ENCODE peak calls at places on chromosomes 16 and 17, in nine cellular contexts. Q is PC-9; F is stomach; B is adrenal gland; Y is uterus; S is cardiac muscle cell; J is iPS DF 6.9; Z is heart right ventricle; C is CD4-positive, CD25-positive, alpha-beta regulatory T cell. X is an unnamed sample. For H3K9me3, the result is how much of the 10 kb centered on the place peaks cover.

GRCh38 chr16:70160388-70160787 is 13.2 kb upstream of the CLEC18C start:
- DNase-seq in Q (no peak), F (no peak), B (no peak), Y (no peak), S (no peak), J (no peak), Z (no peak), C (no peak), X (no peak)

GRCh38 chr17:75087558-75088453 is at the start of gene SLC16A5:
- DNase-seq in Q (peak), F (peak), B (peak), Y (peak), S (peak), J (peak), Z (peak), C (peak), X (peak)

GRCh38 chr16:2486645-2487516 is 12.0 kb downstream of the TBC1D24 start:
- DNase-seq in Q (no peak), F (peak), B (peak), Y (no peak), S (no peak), J (no peak), Z (peak), C (peak), X (peak)

GRCh38 chr17:27593857-27594255 is 37.1 kb upstream of the LGALS9 start:
- DNase-seq in Q (no peak), F (no peak), B (no peak), Y (no peak), S (no peak), J (no peak), Z (no peak), C (no peak), X (no peak)

GRCh38 chr16:48001306-48001885 is 154.4 kb downstream of the ABCC12 start:
- DNase-seq in Q (no peak), F (no peak), B (no peak), Y (no peak), S (no peak), J (no peak), Z (no peak), C (no peak), X (no peak)

GRCh38 chr17:357634-358033 is 5.0 kb upstream of the RPH3AL start:
- DNase-seq in Q (no peak), F (no peak), B (no peak), Y (no peak), S (no peak), J (no peak), Z (no peak), C (no peak), X (peak)

GRCh38 chr17:68184141-68184571 is 63.7 kb upstream of the AMZ2 start:
- DNase-seq in Q (peak), F (no peak), B (no peak), Y (no peak), S (no peak), J (no peak), Z (no peak), C (no peak), X (peak)

GRCh38 chr16:1533443-1533951 is at the start of gene TMEM204:
- DNase-seq in Q (no peak), F (peak), B (peak), Y (peak), S (no peak), J (no peak), Z (peak), C (peak), X (peak)

GRCh38 chr17:51739245-51739886 is 419.1 kb downstream of the CA10 start:
- DNase-seq in Q (no peak), F (no peak), B (no peak), Y (no peak), S (no peak), J (no peak), Z (no peak), C (no peak), X (no peak)

GRCh38 chr17:37067555-37068111 is 118.9 kb downstream of the AATF start:
- DNase-seq in Q (peak), F (peak), B (peak), Y (no peak), S (no peak), J (no peak), Z (peak), C (no peak), X (peak)

GRCh38 chr16:27481282-27481934 is 68.3 kb downstream of the GTF3C1 start:
- DNase-seq in Q (no peak), F (no peak), B (no peak), Y (no peak), S (no peak), J (no peak), Z (no peak), C (no peak), X (peak)

GRCh38 chr17:324151-324571 is 28.4 kb downstream of the RPH3AL start:
- DNase-seq in Q (no peak), F (no peak), B (peak), Y (no peak), S (no peak), J (no peak), Z (no peak), C (no peak), X (peak)

GRCh38 chr16:67885545-67885944 is 860 bp downstream of the NRN1L start:
- DNase-seq in Q (no peak), F (no peak), B (no peak), Y (no peak), S (no peak), J (no peak), Z (no peak), C (no peak), X (no peak)

GRCh38 chr16:82671743-82672142 is 45.0 kb downstream of the CDH13 start:
- DNase-seq in Q (no peak), F (no peak), B (no peak), Y (no peak), S (no peak), J (no peak), Z (no peak), C (no peak), X (no peak)

GRCh38 chr16:17258848-17259713 is 211.7 kb downstream of the XYLT1 start:
- DNase-seq in Q (no peak), F (no peak), B (no peak), Y (no peak), S (no peak), J (no peak), Z (no peak), C (no peak), X (no peak)

GRCh38 chr16:10871157-10871991 is 5.6 kb upstream of the CIITA start:
- DNase-seq in Q (peak), F (peak), B (no peak), Y (no peak), S (no peak), J (no peak), Z (peak), C (peak), X (peak)

GRCh38 chr17:13920413-13920812 is 148.9 kb upstream of the COX10 start:
- DNase-seq in Q (no peak), F (no peak), B (no peak), Y (no peak), S (no peak), J (no peak), Z (no peak), C (no peak), X (no peak)

GRCh38 chr16:65069090-65069489 is 52.8 kb downstream of the CDH11 start:
- DNase-seq in Q (no peak), F (no peak), B (no peak), Y (no peak), S (no peak), J (no peak), Z (no peak), C (no peak), X (no peak)

GRCh38 chr16:81458827-81459598 is 14.4 kb downstream of the CMIP start:
- DNase-seq in Q (no peak), F (no peak), B (no peak), Y (no peak), S (no peak), J (no peak), Z (no peak), C (no peak), X (no peak)

GRCh38 chr16:69443809-69444611 is 19.6 kb downstream of the CYB5B start:
- DNase-seq in Q (no peak), F (no peak), B (peak), Y (peak), S (no peak), J (no peak), Z (no peak), C (peak), X (no peak)

GRCh38 chr17:49120166-49120565 is 12.4 kb upstream of the B4GALNT2 start:
- DNase-seq in Q (no peak), F (no peak), B (no peak), Y (no peak), S (no peak), J (no peak), Z (no peak), C (no peak), X (no peak)

GRCh38 chr17:80339731-80340456 is 75.1 kb upstream of the ENDOV start:
- DNase-seq in Q (no peak), F (no peak), B (no peak), Y (no peak), S (no peak), J (no peak), Z (no peak), C (no peak), X (no peak)

GRCh38 chr16:49639739-49640388 is 216.0 kb downstream of the ZNF423 start:
- DNase-seq in Q (no peak), F (no peak), B (peak), Y (peak), S (peak), J (no peak), Z (peak), C (no peak), X (peak)

GRCh38 chr16:24748242-24748641 is 18.8 kb downstream of the TNRC6A start:
- DNase-seq in Q (peak), F (no peak), B (peak), Y (peak), S (no peak), J (no peak), Z (no peak), C (no peak), X (no peak)

GRCh38 chr16:65185379-65185778 is 63.5 kb upstream of the CDH11 start:
- DNase-seq in Q (no peak), F (no peak), B (no peak), Y (no peak), S (no peak), J (no peak), Z (no peak), C (no peak), X (no peak)

GRCh38 chr17:48002208-48002919 is 31.5 kb downstream of the CDK5RAP3 start:
- DNase-seq in Q (peak), F (no peak), B (no peak), Y (no peak), S (no peak), J (no peak), Z (no peak), C (no peak), X (no peak)

GRCh38 chr17:50533720-50534148 is 1.2 kb downstream of the EPN3 start:
- DNase-seq in Q (peak), F (peak), B (peak), Y (peak), S (peak), J (no peak), Z (peak), C (no peak), X (peak)

DNA sequence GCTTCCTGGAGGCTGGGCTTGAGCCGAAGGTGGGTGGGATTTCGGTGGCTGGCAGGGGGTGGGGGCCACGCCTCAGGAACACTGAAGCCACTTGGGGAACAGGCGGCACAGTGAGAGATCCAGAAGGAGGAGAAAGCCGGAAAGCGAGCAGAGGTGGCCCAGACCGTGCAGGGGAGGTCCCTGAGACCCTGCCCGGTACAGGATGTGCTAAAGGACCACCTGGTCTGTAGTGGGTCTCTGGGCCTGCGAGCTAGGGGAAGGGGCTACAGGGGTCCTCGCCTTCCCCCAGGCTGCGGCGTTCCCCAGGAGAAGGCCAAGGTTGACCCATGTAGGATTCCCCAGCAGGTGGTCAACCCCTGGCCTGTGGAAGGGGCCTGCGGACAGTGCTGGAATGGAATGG is at the start of gene TLE7:
- DNase-seq in Q (no peak), F (no peak), B (no peak), Y (no peak), S (no peak), J (no peak), Z (no peak), C (no peak), X (no peak)
- H3K9me3 ChIP-seq in Q (under half), F (under half), B (under half), Y (under half), S (under half), J (under half), Z (under half), C (under half), X (under half)

GRCh38 chr16:35196313-35196712 is 1736.9 kb downstream of the TP53TG3F start:
- DNase-seq in Q (no peak), F (no peak), B (no peak), Y (no peak), S (no peak), J (no peak), Z (no peak), C (no peak), X (peak)

GRCh38 chr16:35193956-35194355 is 1734.5 kb downstream of the TP53TG3F start:
- DNase-seq in Q (no peak), F (no peak), B (no peak), Y (no peak), S (no peak), J (no peak), Z (no peak), C (no peak), X (no peak)

GRCh38 chr16:35195864-35196216 is 1736.4 kb downstream of the TP53TG3F start:
- DNase-seq in Q (no peak), F (no peak), B (no peak), Y (no peak), S (no peak), J (no peak), Z (no peak), C (no peak), X (peak)

GRCh38 chr16:35195173-35195863 is 1735.9 kb downstream of the TP53TG3F start:
- DNase-seq in Q (no peak), F (no peak), B (no peak), Y (no peak), S (no peak), J (no peak), Z (no peak), C (no peak), X (peak)

DNA sequence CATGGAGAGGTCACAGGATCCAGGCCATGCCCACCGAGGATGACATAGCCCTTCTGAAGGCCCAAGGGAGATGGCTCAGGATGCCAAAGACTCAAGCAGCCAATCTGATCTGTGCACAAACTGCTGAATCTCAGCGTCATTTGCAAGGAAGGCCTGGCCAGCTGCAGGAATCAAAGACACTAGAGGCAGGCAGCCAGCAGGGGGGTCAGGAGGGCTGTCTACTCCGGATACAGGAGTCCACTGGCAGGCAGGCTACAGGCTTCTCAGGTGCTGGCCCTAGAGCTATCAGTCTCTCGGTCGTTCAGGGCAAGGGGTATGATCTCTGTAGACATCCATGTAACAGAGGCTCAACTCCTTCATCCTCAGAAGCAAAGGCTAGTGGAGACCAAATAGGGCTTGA is 1735.3 kb downstream of the TP53TG3F start:
- DNase-seq in Q (no peak), F (no peak), B (no peak), Y (no peak), S (no peak), J (no peak), Z (no peak), C (no peak), X (no peak)
- H3K9me3 ChIP-seq in Q (under half), F (under half), B (under half), Y (under half), S (under half), J (under half), Z (under half), C (under half), X (under half)

GRCh38 chr17:17783121-17783824 is 53.5 kb downstream of the SREBF1 start:
- DNase-seq in Q (peak), F (peak), B (peak), Y (peak), S (peak), J (no peak), Z (peak), C (peak), X (peak)
- H3K9me3 ChIP-seq in Q (under half), F (under half), B (under half), Y (under half), S (under half), J (under half), Z (under half), C (under half), X (under half)

DNA sequence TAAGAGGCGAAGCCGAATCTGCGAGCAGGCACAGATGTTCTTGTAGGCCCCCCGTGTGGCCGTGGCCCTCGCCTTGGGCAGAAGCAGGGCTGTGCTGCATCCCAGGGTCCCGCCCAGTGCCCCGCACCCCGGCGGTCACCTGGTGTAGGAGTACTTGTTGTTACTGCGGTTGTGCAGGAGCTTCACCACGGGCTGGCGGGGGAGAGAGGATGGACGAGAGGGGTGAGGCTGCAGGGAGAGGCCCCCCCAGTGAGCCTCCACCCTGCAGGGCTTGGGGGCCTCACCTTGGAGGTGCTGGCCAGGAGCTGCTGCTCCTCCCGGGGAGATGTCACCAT is 11.4 kb downstream of the ASPHD1 start:
- DNase-seq in Q (no peak), F (no peak), B (no peak), Y (no peak), S (no peak), J (no peak), Z (no peak), C (no peak), X (no peak)
- H3K9me3 ChIP-seq in Q (under half), F (under half), B (under half), Y (under half), S (under half), J (under half), Z (under half), C (under half), X (under half)

GRCh38 chr17:5092139-5093010 is 14.1 kb downstream of the ZFP3 start:
- DNase-seq in Q (no peak), F (no peak), B (no peak), Y (no peak), S (no peak), J (no peak), Z (no peak), C (no peak), X (no peak)
- H3K9me3 ChIP-seq in Q (half or more), F (half or more), B (under half), Y (half or more), S (under half), J (under half), Z (half or more), C (half or more), X (half or more)

DNA sequence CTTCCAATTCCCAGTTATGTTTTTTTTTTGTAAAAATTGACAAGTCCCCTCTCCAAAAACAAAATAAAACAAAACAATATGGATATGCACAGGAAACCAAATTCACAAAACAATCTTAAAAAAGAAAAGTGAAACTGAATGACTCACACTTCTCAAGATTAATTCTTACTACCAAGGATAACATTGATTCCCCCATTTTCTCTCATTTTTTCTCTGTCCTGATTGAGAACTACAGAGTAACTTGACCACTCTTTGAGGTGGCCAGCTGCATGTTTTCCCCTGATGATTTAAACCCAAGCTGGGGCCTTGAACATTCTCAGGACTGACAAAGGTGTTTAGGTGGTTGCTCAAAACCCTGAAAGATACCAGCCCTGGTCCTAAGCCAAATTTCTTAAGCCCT is 149.0 kb downstream of the AHSP start:
- DNase-seq in Q (no peak), F (no peak), B (no peak), Y (no peak), S (no peak), J (no peak), Z (no peak), C (no peak), X (no peak)
- H3K9me3 ChIP-seq in Q (under half), F (under half), B (under half), Y (under half), S (under half), J (under half), Z (under half), C (under half), X (under half)

GRCh38 chr17:61048398-61049106 is 351.1 kb upstream of the TBX2 start:
- DNase-seq in Q (no peak), F (no peak), B (no peak), Y (no peak), S (no peak), J (no peak), Z (no peak), C (no peak), X (no peak)

GRCh38 chr17:61053469-61053868 is 346.2 kb upstream of the TBX2 start:
- DNase-seq in Q (no peak), F (no peak), B (no peak), Y (no peak), S (no peak), J (no peak), Z (no peak), C (no peak), X (no peak)

GRCh38 chr17:61047517-61047916 is 352.1 kb upstream of the TBX2 start:
- DNase-seq in Q (no peak), F (no peak), B (no peak), Y (no peak), S (no peak), J (no peak), Z (no peak), C (no peak), X (no peak)
- H3K9me3 ChIP-seq in Q (under half), F (under half), B (under half), Y (under half), S (under half), J (under half), Z (under half), C (under half), X (under half)

GRCh38 chr17:22462461-22462860 is 770.1 kb downstream of the KCNJ18 start:
- DNase-seq in Q (no peak), F (no peak), B (no peak), Y (no peak), S (no peak), J (no peak), Z (no peak), C (no peak), X (no peak)

GRCh38 chr17:22460461-22461063 is 768.2 kb downstream of the KCNJ18 start:
- DNase-seq in Q (no peak), F (no peak), B (no peak), Y (no peak), S (no peak), J (no peak), Z (no peak), C (no peak), X (no peak)

GRCh38 chr17:22464041-22464440 is 771.7 kb downstream of the KCNJ18 start:
- DNase-seq in Q (no peak), F (no peak), B (no peak), Y (no peak), S (no peak), J (no peak), Z (no peak), C (no peak), X (no peak)

GRCh38 chr17:22461460-22462145 is 769.3 kb downstream of the KCNJ18 start:
- DNase-seq in Q (no peak), F (no peak), B (no peak), Y (no peak), S (no peak), J (no peak), Z (no peak), C (no peak), X (no peak)

GRCh38 chr17:22463110-22463850 is 771.0 kb downstream of the KCNJ18 start:
- DNase-seq in Q (no peak), F (no peak), B (no peak), Y (no peak), S (no peak), J (no peak), Z (no peak), C (no peak), X (no peak)
- H3K9me3 ChIP-seq in Q (under half), F (under half), B (under half), Y (under half), S (under half), J (under half), Z (under half), C (under half), X (under half)

GRCh38 chr17:10638151-10638550 is 19.0 kb downstream of the MYH3 start:
- DNase-seq in Q (no peak), F (no peak), B (no peak), Y (no peak), S (no peak), J (no peak), Z (no peak), C (no peak), X (no peak)
- H3K9me3 ChIP-seq in Q (under half), F (under half), B (under half), Y (under half), S (under half), J (under half), Z (under half), C (under half), X (under half)